ENCODE peak calls at places on chromosomes 3 and 15, in ten cellular contexts. U, Q, J, K, P, E, A, G, H and X are unnamed samples.

GRCh38 chr15:101679861-101680260 is 27.7 kb upstream of the TM2D3 start:
- DNase-seq in U (no peak), P (no peak), E (no peak), J (no peak), Q (no peak), H (no peak), G (no peak), K (no peak), A (no peak), X (no peak)

GRCh38 chr15:22808761-22809280 is 22.4 kb downstream of the NIPA1 start:
- DNase-seq in A (no peak), K (no peak), P (no peak), G (no peak), H (no peak), J (no peak), Q (no peak), E (no peak), U (no peak), X (no peak)

GRCh38 chr3:73542127-73542526 is 82.6 kb downstream of the PDZRN3 start:
- DNase-seq in P (no peak), G (no peak), K (peak), A (no peak), H (no peak), J (no peak), U (no peak), Q (no peak), E (no peak), X (no peak)

GRCh38 chr3:107366766-107367165 is 10.5 kb upstream of the CCDC54 start:
- DNase-seq in G (no peak), K (no peak), Q (no peak), J (no peak), H (no peak), U (no peak), E (no peak), A (peak), P (no peak), X (no peak)

GRCh38 chr3:27943106-27943505 is 221.0 kb upstream of the EOMES start:
- DNase-seq in A (no peak), Q (peak), U (no peak), E (no peak), K (peak), H (no peak), G (peak), P (no peak), J (no peak), X (no peak)

GRCh38 chr3:156181509-156181908 is 61.1 kb downstream of the KCNAB1 start:
- DNase-seq in P (no peak), Q (no peak), H (no peak), E (peak), U (no peak), A (peak), J (no peak), K (no peak), G (peak), X (no peak)

GRCh38 chr3:74302959-74303358 is 311.5 kb downstream of the CNTN3 start:
- DNase-seq in H (no peak), P (no peak), Q (no peak), K (no peak), G (no peak), A (no peak), J (no peak), E (no peak), U (no peak), X (no peak)

GRCh38 chr3:137134431-137134830 is 176.6 kb downstream of the IL20RB start:
- DNase-seq in Q (no peak), P (no peak), G (no peak), K (no peak), J (no peak), U (no peak), E (no peak), A (no peak), H (no peak), X (no peak)

GRCh38 chr15:96354731-96355560 is 24.4 kb downstream of the NR2F2 start:
- DNase-seq in J (no peak), P (no peak), H (no peak), K (peak), Q (no peak), A (peak), E (peak), U (no peak), G (peak), X (no peak)

GRCh38 chr3:99747915-99748314 is 69.7 kb upstream of the CMSS1 start:
- DNase-seq in Q (peak), K (peak), P (no peak), E (peak), A (peak), H (no peak), U (no peak), G (peak), J (no peak), X (no peak)

GRCh38 chr3:61730058-61730457 is 168.7 kb downstream of the PTPRG start:
- DNase-seq in Q (no peak), G (no peak), U (no peak), A (no peak), P (no peak), J (no peak), H (no peak), K (no peak), E (no peak), X (no peak)

GRCh38 chr3:129412542-129413198 is 15.8 kb downstream of the EFCAB12 start:
- DNase-seq in E (peak), U (no peak), P (no peak), G (no peak), K (no peak), H (no peak), J (no peak), A (peak), Q (no peak), X (no peak)

GRCh38 chr3:115347737-115348136 is 200.6 kb upstream of the ZBTB20 start:
- DNase-seq in J (no peak), G (no peak), A (no peak), P (no peak), K (no peak), E (peak), Q (no peak), U (no peak), H (no peak), X (no peak)